ENCODE peak calls at places on chromosomes 5 and 9, in nine cellular contexts. One of them, this sample, is unnamed.

GRCh38 chr9:72986522-72987116 is 33.8 kb upstream of the ALDH1A1 start:
- DNase-seq in anterior cingulate cortex: no peak
- DNase-seq in GDM1: no peak
- DNase-seq in GM12865: no peak
- DNase-seq in foreskin fibroblast: peak
- DNase-seq in MCF 10A: no peak
- DNase-seq in DMS153: no peak
- DNase-seq in activated naive CD4-positive, alpha-beta T cell: no peak
- DNase-seq in HTR-8/SVneo: no peak
- DNase-seq in this sample: no peak

GRCh38 chr5:120345947-120346346 is 118.2 kb upstream of the PRR16 start:
- DNase-seq in anterior cingulate cortex: no peak
- DNase-seq in GDM1: no peak
- DNase-seq in GM12865: no peak
- DNase-seq in foreskin fibroblast: no peak
- DNase-seq in MCF 10A: no peak
- DNase-seq in DMS153: no peak
- DNase-seq in activated naive CD4-positive, alpha-beta T cell: no peak
- DNase-seq in HTR-8/SVneo: no peak
- DNase-seq in this sample: no peak

GRCh38 chr9:76313771-76314170 is 80.5 kb downstream of the RFK start:
- DNase-seq in anterior cingulate cortex: no peak
- DNase-seq in GDM1: no peak
- DNase-seq in GM12865: no peak
- DNase-seq in foreskin fibroblast: no peak
- DNase-seq in MCF 10A: no peak
- DNase-seq in DMS153: no peak
- DNase-seq in activated naive CD4-positive, alpha-beta T cell: no peak
- DNase-seq in HTR-8/SVneo: no peak
- DNase-seq in this sample: no peak

GRCh38 chr9:75889977-75890540 is 414 bp upstream of the PCSK5 start:
- DNase-seq in anterior cingulate cortex: peak
- DNase-seq in GDM1: no peak
- DNase-seq in GM12865: no peak
- DNase-seq in foreskin fibroblast: peak
- DNase-seq in MCF 10A: peak
- DNase-seq in DMS153: no peak
- DNase-seq in activated naive CD4-positive, alpha-beta T cell: no peak
- DNase-seq in HTR-8/SVneo: peak
- DNase-seq in this sample: no peak

GRCh38 chr5:87002485-87002884 is 265.2 kb upstream of the RASA1 start:
- DNase-seq in anterior cingulate cortex: no peak
- DNase-seq in GDM1: no peak
- DNase-seq in GM12865: no peak
- DNase-seq in foreskin fibroblast: peak
- DNase-seq in MCF 10A: no peak
- DNase-seq in DMS153: no peak
- DNase-seq in activated naive CD4-positive, alpha-beta T cell: no peak
- DNase-seq in HTR-8/SVneo: no peak
- DNase-seq in this sample: no peak

GRCh38 chr5:149037819-149038218 is 25.0 kb downstream of the SH3TC2 start:
- DNase-seq in anterior cingulate cortex: no peak
- DNase-seq in GDM1: peak
- DNase-seq in GM12865: no peak
- DNase-seq in foreskin fibroblast: no peak
- DNase-seq in MCF 10A: no peak
- DNase-seq in DMS153: no peak
- DNase-seq in activated naive CD4-positive, alpha-beta T cell: no peak
- DNase-seq in HTR-8/SVneo: no peak
- DNase-seq in this sample: no peak

GRCh38 chr5:72268753-72269410 is 51.2 kb downstream of the MRPS27 start:
- DNase-seq in anterior cingulate cortex: no peak
- DNase-seq in GDM1: no peak
- DNase-seq in GM12865: peak
- DNase-seq in foreskin fibroblast: no peak
- DNase-seq in MCF 10A: peak
- DNase-seq in DMS153: no peak
- DNase-seq in activated naive CD4-positive, alpha-beta T cell: peak
- DNase-seq in HTR-8/SVneo: peak
- DNase-seq in this sample: peak

GRCh38 chr5:18745988-18746615 is 1111.8 kb downstream of the TAF11L14 start:
- DNase-seq in anterior cingulate cortex: no peak
- DNase-seq in GDM1: peak
- DNase-seq in GM12865: peak
- DNase-seq in foreskin fibroblast: no peak
- DNase-seq in MCF 10A: no peak
- DNase-seq in DMS153: peak
- DNase-seq in activated naive CD4-positive, alpha-beta T cell: no peak
- DNase-seq in HTR-8/SVneo: peak
- DNase-seq in this sample: no peak

GRCh38 chr5:1466631-1467265 is 21.5 kb upstream of the SLC6A3 start:
- DNase-seq in anterior cingulate cortex: no peak
- DNase-seq in GDM1: no peak
- DNase-seq in GM12865: no peak
- DNase-seq in foreskin fibroblast: no peak
- DNase-seq in MCF 10A: no peak
- DNase-seq in DMS153: no peak
- DNase-seq in activated naive CD4-positive, alpha-beta T cell: no peak
- DNase-seq in HTR-8/SVneo: no peak
- DNase-seq in this sample: no peak

GRCh38 chr9:130740218-130741023 is 46.8 kb downstream of the EXOSC2 start:
- DNase-seq in anterior cingulate cortex: no peak
- DNase-seq in GDM1: no peak
- DNase-seq in GM12865: no peak
- DNase-seq in foreskin fibroblast: no peak
- DNase-seq in MCF 10A: no peak
- DNase-seq in DMS153: no peak
- DNase-seq in activated naive CD4-positive, alpha-beta T cell: no peak
- DNase-seq in HTR-8/SVneo: no peak
- DNase-seq in this sample: no peak

GRCh38 chr9:109349431-109349846 is 28.6 kb upstream of the EPB41L4B start:
- DNase-seq in anterior cingulate cortex: no peak
- DNase-seq in GDM1: no peak
- DNase-seq in GM12865: no peak
- DNase-seq in foreskin fibroblast: peak
- DNase-seq in MCF 10A: peak
- DNase-seq in DMS153: peak
- DNase-seq in activated naive CD4-positive, alpha-beta T cell: no peak
- DNase-seq in HTR-8/SVneo: peak
- DNase-seq in this sample: no peak

GRCh38 chr5:179287631-179288030 is 57.6 kb downstream of the ADAMTS2 start:
- DNase-seq in anterior cingulate cortex: no peak
- DNase-seq in GDM1: no peak
- DNase-seq in GM12865: no peak
- DNase-seq in foreskin fibroblast: no peak
- DNase-seq in MCF 10A: no peak
- DNase-seq in DMS153: no peak
- DNase-seq in activated naive CD4-positive, alpha-beta T cell: no peak
- DNase-seq in HTR-8/SVneo: no peak
- DNase-seq in this sample: no peak

GRCh38 chr5:175443514-175444059 is 395 bp downstream of the DRD1 start:
- DNase-seq in anterior cingulate cortex: no peak
- DNase-seq in GDM1: no peak
- DNase-seq in GM12865: no peak
- DNase-seq in foreskin fibroblast: no peak
- DNase-seq in MCF 10A: no peak
- DNase-seq in DMS153: no peak
- DNase-seq in activated naive CD4-positive, alpha-beta T cell: no peak
- DNase-seq in HTR-8/SVneo: no peak
- DNase-seq in this sample: no peak

GRCh38 chr9:37408933-37409710 is 13.4 kb upstream of the GRHPR start:
- DNase-seq in anterior cingulate cortex: no peak
- DNase-seq in GDM1: no peak
- DNase-seq in GM12865: peak
- DNase-seq in foreskin fibroblast: no peak
- DNase-seq in MCF 10A: no peak
- DNase-seq in DMS153: no peak
- DNase-seq in activated naive CD4-positive, alpha-beta T cell: no peak
- DNase-seq in HTR-8/SVneo: no peak
- DNase-seq in this sample: no peak